ENCODE peak calls at places on chromosomes 5 and 9, in seven cellular contexts. E is GM23248; L is H7; G is CD4-positive, CD25-positive, alpha-beta regulatory T cell; Z is IMR-90; H is lung; K is HepG2. V is an unnamed sample.

GRCh38 chr5:64497390-64497789 is 8.4 kb upstream of the RGS7BP start:
- DNase-seq in G (no peak), H (no peak), K (no peak), E (peak; percentile 50), Z (peak; percentile 28), L (peak; percentile 21), V (no peak)

GRCh38 chr5:76251656-76252055 is 151.4 kb upstream of the IQGAP2 start:
- DNase-seq in H (no peak), K (no peak), L (no peak), Z (no peak), E (no peak), G (no peak), V (no peak)

GRCh38 chr5:14231888-14232287 is 88.7 kb downstream of the TRIO start:
- DNase-seq in L (no peak), G (no peak), H (no peak), K (no peak), Z (no peak), E (no peak), V (no peak)

GRCh38 chr5:27124590-27124989 is 86.2 kb upstream of the CDH9 start:
- DNase-seq in G (no peak), Z (peak; percentile 1), L (peak; percentile 47), E (peak; percentile 11), K (peak; percentile 20), H (no peak), V (no peak)

GRCh38 chr5:108720416-108720815 is 27.3 kb upstream of the FER start:
- DNase-seq in K (no peak), L (no peak), Z (peak; percentile 21), H (no peak), G (no peak), E (peak; percentile 63), V (no peak)

GRCh38 chr9:97847474-97848236 is 5.4 kb upstream of the FOXE1 start:
- DNase-seq in Z (no peak), L (peak; percentile 63), K (no peak), E (no peak), H (no peak), G (no peak), V (no peak)

GRCh38 chr5:67395790-67396418 is 199.3 kb upstream of the CD180 start:
- DNase-seq in H (no peak), K (no peak), E (no peak), L (peak; percentile 16), Z (no peak), G (no peak), V (no peak)

GRCh38 chr9:114735732-114736131 is 53.7 kb upstream of the TEX48 start:
- DNase-seq in H (no peak), K (no peak), Z (no peak), G (no peak), L (no peak), E (peak; percentile 73), V (no peak)

GRCh38 chr5:118946138-118946537 is 42.2 kb downstream of the DTWD2 start:
- DNase-seq in K (no peak), H (no peak), Z (no peak), L (no peak), E (no peak), G (no peak), V (no peak)

GRCh38 chr5:140113180-140113698 is 670 bp upstream of the PURA start:
- DNase-seq in Z (no peak), L (peak; percentile 84), H (no peak), E (peak; percentile 39), G (no peak), K (no peak), V (peak; percentile 55)

DNA sequence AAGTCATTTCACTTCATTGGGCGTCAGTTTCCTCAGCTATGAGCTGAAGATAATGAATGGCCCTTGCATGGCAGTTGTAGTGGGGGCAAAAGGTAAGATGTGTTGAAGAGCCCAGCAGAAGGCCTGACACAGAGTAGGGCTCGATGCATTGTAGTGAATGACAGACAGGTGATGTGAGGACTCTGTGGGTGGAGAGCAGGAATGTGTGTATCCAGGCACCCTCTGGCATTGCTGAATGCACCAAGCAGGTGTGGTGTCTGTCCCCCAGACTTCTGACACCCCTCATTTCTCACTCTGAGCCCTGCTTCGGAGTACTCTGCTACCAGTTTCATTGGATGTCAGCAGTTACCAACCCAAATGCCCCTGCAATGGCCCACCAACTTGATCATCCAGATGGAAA is 22.4 kb downstream of the LHX2 start:
- DNase-seq in H (no peak), Z (no peak), L (no peak), K (no peak), G (no peak), E (no peak), V (no peak)
- H3K27me3 ChIP-seq in H (peaks cover 9% of the 10 kb centered on the region), Z (peaks cover 82% of the 10 kb centered on the region), L (peaks cover 18% of the 10 kb centered on the region), K (peaks cover 4% of the 10 kb centered on the region), G (peaks cover 12% of the 10 kb centered on the region), E (peaks cover 47% of the 10 kb centered on the region), V (peaks cover 4% of the 10 kb centered on the region)

DNA sequence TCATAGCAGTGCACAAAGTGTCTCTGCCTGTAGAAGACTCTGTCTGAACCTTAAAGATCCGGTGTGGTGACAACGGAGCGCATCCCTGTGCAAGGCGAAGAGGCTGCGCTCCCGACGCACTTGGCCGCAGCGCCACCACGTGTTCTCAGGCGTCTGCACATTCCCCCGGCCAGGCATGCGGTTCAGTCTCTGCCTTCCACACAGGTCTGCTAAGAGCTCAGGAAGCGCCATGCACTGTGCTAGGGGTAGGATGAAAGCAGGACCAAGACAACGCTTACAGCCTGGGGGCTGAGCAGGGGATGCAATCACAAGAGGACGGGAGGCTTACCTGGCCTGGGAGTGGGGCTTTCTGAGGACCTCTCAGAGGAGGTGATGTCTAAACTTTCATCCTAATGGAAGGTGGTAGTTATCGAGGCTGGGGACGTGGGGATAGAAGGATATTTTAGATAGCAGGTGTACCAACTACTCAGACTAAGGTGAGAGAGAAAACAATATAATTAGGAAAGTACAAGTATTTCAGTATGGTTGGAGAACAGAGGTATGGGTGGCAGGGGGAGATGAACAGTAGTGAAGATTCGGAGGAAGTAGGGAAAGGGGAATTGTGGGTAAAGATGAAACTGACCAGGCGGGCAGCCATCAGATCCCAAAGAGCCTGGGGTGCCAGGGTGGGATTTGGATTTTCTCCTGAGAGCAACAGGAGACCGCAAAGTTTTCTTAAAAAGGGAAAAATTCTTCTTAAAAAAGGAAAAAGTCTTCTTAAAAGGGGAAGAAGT is 13.3 kb downstream of the CAPSL start:
- DNase-seq in G (peak; percentile 78), Z (peak; percentile 74), E (peak; percentile 90), H (peak; percentile 40), K (no peak), L (peak; percentile 61), V (peak; percentile 61)
- H3K4me3 ChIP-seq in G (peak overlapping the region; percentile 60), Z (no peak overlapping the region), E (peak overlapping the region; percentile 49), H (no peak overlapping the region), K (no peak overlapping the region), L (no peak overlapping the region), V (no peak overlapping the region)

DNA sequence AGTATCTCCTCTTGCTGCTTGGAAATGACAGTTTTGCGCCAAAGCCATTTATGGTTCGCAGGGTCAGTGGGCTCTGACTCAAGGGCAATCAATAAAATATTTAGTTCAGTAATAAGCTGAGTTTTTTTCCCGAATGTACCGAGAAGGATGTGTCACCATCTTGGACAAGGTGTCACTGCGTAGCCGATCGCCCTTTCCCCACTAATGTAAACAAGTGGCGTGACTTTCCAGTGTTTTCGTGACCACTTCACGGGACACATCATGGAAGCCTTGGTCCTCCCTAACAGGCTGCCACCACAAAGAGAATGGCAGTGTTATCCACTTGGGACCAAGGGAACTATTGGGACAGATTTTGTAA is 16.4 kb downstream of the ISL1 start:
- DNase-seq in L (no peak), H (no peak), K (no peak), G (no peak), Z (no peak), E (no peak), V (no peak)
- H3K27me3 ChIP-seq in L (peaks cover 69% of the 10 kb centered on the region), H (peaks cover 4% of the 10 kb centered on the region), K (no peaks in the 10 kb centered on the region), G (peaks cover 9% of the 10 kb centered on the region), Z (peaks cover 10% of the 10 kb centered on the region), E (peaks cover 40% of the 10 kb centered on the region), V (peaks cover 22% of the 10 kb centered on the region)

DNA sequence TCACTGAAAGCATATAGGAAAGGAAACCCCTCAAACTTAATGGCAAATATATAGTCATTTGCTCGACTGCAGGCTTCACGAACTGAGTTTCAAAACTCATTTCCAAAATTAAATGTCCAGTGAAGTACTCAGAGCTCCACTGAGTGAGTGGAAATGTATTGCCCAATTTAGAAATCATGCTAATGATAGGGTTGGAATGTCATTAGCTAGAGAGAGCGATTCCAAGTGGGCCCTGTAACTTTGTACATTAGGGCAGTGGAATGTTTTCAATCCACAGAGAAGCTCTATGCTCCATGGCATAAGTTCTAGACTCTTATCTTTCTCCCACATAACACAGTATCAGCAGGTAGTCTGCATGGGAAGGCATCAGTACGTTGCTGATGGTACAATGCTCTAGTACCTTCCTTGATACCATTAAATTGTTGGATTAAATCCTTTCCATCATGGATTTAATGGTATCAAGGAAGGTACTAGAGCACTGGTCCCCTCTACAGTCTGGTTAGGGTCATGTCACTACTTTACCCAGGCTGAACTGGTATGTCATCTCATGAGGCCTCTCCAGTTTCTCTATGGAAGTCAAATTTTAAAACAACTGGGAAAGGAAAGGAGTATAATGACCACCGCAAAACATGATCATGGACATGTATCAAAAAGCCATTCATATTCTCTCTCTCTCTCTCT is 183.2 kb upstream of the RASEF start:
- DNase-seq in Z (no peak), K (no peak), L (no peak), E (no peak), H (no peak), G (no peak), V (no peak)
- H3K4me3 ChIP-seq in Z (no peak overlapping the region), K (no peak overlapping the region), L (no peak overlapping the region), E (no peak overlapping the region), H (no peak overlapping the region), G (no peak overlapping the region), V (no peak overlapping the region)

GRCh38 chr9:126777733-126778132 is 27.1 kb upstream of the ZBTB43 start:
- DNase-seq in H (no peak), K (no peak), L (peak; percentile 90), Z (no peak), E (no peak), G (no peak), V (no peak)
- H3K27me3 ChIP-seq in H (no peaks in the 10 kb centered on the region), K (peaks cover 2% of the 10 kb centered on the region), L (no peaks in the 10 kb centered on the region), Z (peaks cover 44% of the 10 kb centered on the region), E (peaks cover 57% of the 10 kb centered on the region), G (peaks cover 10% of the 10 kb centered on the region), V (peaks cover 29% of the 10 kb centered on the region)

DNA sequence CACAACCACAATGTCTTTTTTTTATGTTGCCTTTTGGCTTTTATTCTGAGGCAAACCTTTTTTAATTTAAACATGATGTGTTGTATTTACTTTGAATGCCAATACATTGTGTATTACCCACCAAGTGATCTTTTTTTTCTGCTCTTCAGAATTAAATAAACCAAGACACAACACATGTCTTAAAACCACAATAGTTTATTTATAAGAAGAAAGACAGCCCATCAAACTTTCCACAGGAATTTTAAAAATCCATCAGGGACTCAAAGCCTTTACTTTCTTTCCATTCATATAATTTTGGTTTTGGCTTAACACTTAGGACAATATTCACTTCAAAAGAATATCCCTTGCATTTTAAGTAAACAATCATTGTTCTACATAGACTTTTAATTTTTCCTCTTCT is 321.8 kb upstream of the MEF2C start:
- DNase-seq in L (no peak), Z (no peak), K (no peak), G (no peak), H (no peak), E (no peak), V (no peak)
- H3K4me3 ChIP-seq in L (no peak overlapping the region), Z (no peak overlapping the region), K (no peak overlapping the region), G (no peak overlapping the region), H (no peak overlapping the region), E (no peak overlapping the region), V (no peak overlapping the region)

DNA sequence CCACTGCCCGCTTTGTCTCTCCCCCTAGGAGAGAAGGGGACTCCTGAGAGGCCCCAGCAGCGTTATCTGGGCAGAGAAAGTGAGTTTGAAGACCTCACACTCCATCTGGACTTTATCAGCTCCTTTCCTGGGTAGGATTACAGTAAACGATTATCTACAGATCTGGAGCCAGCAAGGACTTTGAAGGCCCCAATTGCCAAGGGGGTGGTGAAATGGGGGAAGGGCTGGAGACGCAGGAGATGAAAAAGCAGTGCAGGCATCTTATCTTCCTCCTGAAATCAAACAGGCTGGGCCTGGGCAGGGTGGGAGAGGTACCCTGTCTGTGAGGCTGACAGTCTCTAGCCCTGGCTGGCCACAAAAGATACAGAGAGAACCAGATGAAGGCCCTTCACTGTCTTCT is 105.8 kb upstream of the MSX2 start:
- DNase-seq in H (no peak), Z (no peak), L (no peak), E (no peak), K (no peak), G (no peak), V (no peak)
- H3K27me3 ChIP-seq in H (peaks cover 4% of the 10 kb centered on the region), Z (peaks cover 5% of the 10 kb centered on the region), L (no peaks in the 10 kb centered on the region), E (peaks cover 3% of the 10 kb centered on the region), K (no peaks in the 10 kb centered on the region), G (no peaks in the 10 kb centered on the region), V (no peaks in the 10 kb centered on the region)

V was measured in SJSA1.